ENCODE peak calls at places on chromosomes 12 and 14, in four cellular contexts. H is RPMI7951, Y is mucosa of gallbladder, S is uterus. N is an unnamed sample.

GRCh38 chr12:12180575-12180974 is 86.3 kb downstream of the LRP6 start:
- DNase-seq in H (no peak), Y (no peak), S (no peak), N (no peak)

GRCh38 chr14:98785578-98785977 is 486.4 kb downstream of the BCL11B start:
- DNase-seq in H (no peak), Y (no peak), S (no peak), N (no peak)

GRCh38 chr14:61102549-61103466 is 121.8 kb downstream of the SLC38A6 start:
- DNase-seq in H (no peak), Y (no peak), S (no peak), N (no peak)

GRCh38 chr14:102910442-102910841 is 12.0 kb upstream of the AMN start:
- DNase-seq in H (no peak), Y (no peak), S (no peak), N (no peak)

GRCh38 chr14:83007641-83008237 is 1474.1 kb upstream of the SEL1L start:
- DNase-seq in H (no peak), Y (no peak), S (no peak), N (no peak)

GRCh38 chr12:61757831-61758505 is 502.2 kb upstream of the USP15 start:
- DNase-seq in H (peak), Y (no peak), S (no peak), N (no peak)

GRCh38 chr14:70662816-70663215 is 21.1 kb downstream of the TTC9 start:
- DNase-seq in H (no peak), Y (no peak), S (no peak), N (no peak)

GRCh38 chr14:69321601-69322330 is 61.8 kb downstream of the GALNT16 start:
- DNase-seq in H (no peak), Y (no peak), S (peak), N (no peak)

GRCh38 chr14:64340560-64341196 is 46.5 kb upstream of the ESR2 start:
- DNase-seq in H (no peak), Y (no peak), S (no peak), N (no peak)

GRCh38 chr12:63420206-63420644 is 248.1 kb downstream of the DPY19L2 start:
- DNase-seq in H (peak), Y (no peak), S (no peak), N (peak)

GRCh38 chr14:64137657-64138290 is 156.4 kb downstream of the ESR2 start:
- DNase-seq in H (peak), Y (no peak), S (no peak), N (peak)

GRCh38 chr12:5989621-5990020 is 44.6 kb upstream of the ANO2 start:
- DNase-seq in H (no peak), Y (no peak), S (no peak), N (no peak)

GRCh38 chr12:4934651-4935050 is 24.9 kb downstream of the KCNA1 start:
- DNase-seq in H (no peak), Y (no peak), S (no peak), N (no peak)

GRCh38 chr12:91211869-91212268 is 29.3 kb upstream of the DCN start:
- DNase-seq in H (no peak), Y (no peak), S (no peak), N (no peak)

GRCh38 chr12:45329238-45329637 is 113.3 kb downstream of the ANO6 start:
- DNase-seq in H (peak), Y (no peak), S (no peak), N (no peak)

GRCh38 chr14:102608064-102608446 is 15.6 kb downstream of the RCOR1 start:
- DNase-seq in H (no peak), Y (no peak), S (no peak), N (no peak)

GRCh38 chr12:112183141-112183581 is 57.8 kb downstream of the TRAFD1 start:
- DNase-seq in H (peak), Y (no peak), S (no peak), N (no peak)

GRCh38 chr14:56855891-56856461 is 45.7 kb upstream of the OTX2 start:
- DNase-seq in H (no peak), Y (no peak), S (no peak), N (peak)